ENCODE peak calls at places on chromosomes 16 and 17, in nine cellular contexts. Z is PC-3, D is tibial nerve, L is psoas muscle, M is heart left ventricle, X is uterus, T is A549, O is fibroblast of lung, J is Panc1. R is an unnamed sample.
A peak's percentile ranks its signal among the peaks of the same experiment; 100 is the strongest.

GRCh38 chr17:74219576-74220133 is 6.3 kb downstream of the TTYH2 start:
- DNase-seq in Z (no peak), D (no peak), L (no peak), M (no peak), X (no peak), T (no peak), O (no peak), J (no peak), R (no peak)

GRCh38 chr17:34542700-34543336 is 36.6 kb upstream of the TMEM132E start:
- DNase-seq in Z (peak; percentile 48), D (no peak), L (peak; percentile 24), M (no peak), X (no peak), T (peak; percentile 40), O (peak; percentile 26), J (no peak), R (no peak)

GRCh38 chr16:65024649-65025243 is 97.1 kb downstream of the CDH11 start:
- DNase-seq in Z (no peak), D (no peak), L (no peak), M (no peak), X (no peak), T (no peak), O (no peak), J (no peak), R (no peak)

GRCh38 chr17:72719582-72720493 is 372.6 kb downstream of the SLC39A11 start:
- DNase-seq in Z (no peak), D (no peak), L (no peak), M (no peak), X (no peak), T (no peak), O (peak; percentile 73), J (no peak), R (no peak)

GRCh38 chr17:62933986-62934385 is 32.0 kb upstream of the TANC2 start:
- DNase-seq in Z (no peak), D (no peak), L (no peak), M (no peak), X (no peak), T (no peak), O (no peak), J (no peak), R (no peak)

GRCh38 chr17:53061446-53061845 is 761.3 kb upstream of the KIF2B start:
- DNase-seq in Z (peak; percentile 29), D (no peak), L (no peak), M (no peak), X (no peak), T (no peak), O (no peak), J (no peak), R (no peak)

GRCh38 chr17:62727916-62728672 is 80.0 kb downstream of the MARCHF10 start:
- DNase-seq in Z (peak; percentile 24), D (no peak), L (no peak), M (no peak), X (no peak), T (no peak), O (no peak), J (no peak), R (no peak)

GRCh38 chr16:85227924-85228462 is 115.7 kb upstream of the CIBAR2 start:
- DNase-seq in Z (no peak), D (no peak), L (no peak), M (no peak), X (peak; percentile 61), T (no peak), O (peak; percentile 66), J (no peak), R (no peak)

GRCh38 chr17:73534575-73534940 is 109.7 kb downstream of the SDK2 start:
- DNase-seq in Z (no peak), D (no peak), L (no peak), M (no peak), X (no peak), T (no peak), O (no peak), J (no peak), R (no peak)

GRCh38 chr16:16782153-16782552 is 403.2 kb downstream of the NPIPA7 start:
- DNase-seq in Z (no peak), D (no peak), L (no peak), M (no peak), X (no peak), T (no peak), O (no peak), J (no peak), R (no peak)

GRCh38 chr16:24858219-24859041 is 12.7 kb downstream of the SLC5A11 start:
- DNase-seq in Z (peak; percentile 57), D (no peak), L (peak; percentile 23), M (peak; percentile 45), X (peak; percentile 31), T (peak; percentile 62), O (peak; percentile 59), J (no peak), R (no peak)

GRCh38 chr16:12524658-12525057 is 279.0 kb downstream of the CPPED1 start:
- DNase-seq in Z (no peak), D (no peak), L (no peak), M (no peak), X (no peak), T (no peak), O (no peak), J (no peak), R (no peak)

GRCh38 chr17:40340880-40341807 is 23.4 kb downstream of the GJD3 start:
- DNase-seq in Z (peak; percentile 74), D (peak; percentile 85), L (peak; percentile 95), M (peak; percentile 94), X (peak; percentile 89), T (peak; percentile 92), O (peak; percentile 62), J (peak; percentile 33), R (peak; percentile 95)

GRCh38 chr17:32142857-32143524 is 689 bp downstream of the RHOT1 start:
- DNase-seq in Z (peak; percentile 75), D (peak; percentile 16), L (peak; percentile 58), M (peak; percentile 49), X (no peak), T (peak; percentile 64), O (peak; percentile 75), J (no peak), R (peak; percentile 84)

DNA sequence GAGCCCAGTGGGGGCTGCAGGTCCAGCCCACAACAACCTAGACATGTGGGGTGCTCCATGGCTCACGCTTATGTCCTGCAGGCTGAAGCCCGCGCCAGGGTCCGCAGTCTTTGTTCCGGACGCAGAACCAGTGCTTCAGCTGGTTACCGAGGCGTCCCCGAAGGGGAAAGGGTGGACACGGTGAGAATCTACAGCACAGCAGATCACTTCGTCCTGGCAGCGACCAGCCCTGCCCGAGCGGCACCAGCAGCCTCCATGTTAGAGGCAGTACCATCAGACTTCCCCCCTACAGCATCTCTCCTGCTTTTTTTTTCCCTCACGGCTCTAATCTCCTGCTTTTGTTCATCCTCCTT is 1736.4 kb downstream of the TP53TG3F start:
- DNase-seq in Z (no peak), D (no peak), L (no peak), M (no peak), X (no peak), T (no peak), O (no peak), J (no peak), R (peak; percentile 67)
- H3K9me3 ChIP-seq in Z (no peaks in the 10 kb centered on the region), D (no peaks in the 10 kb centered on the region), L (no peaks in the 10 kb centered on the region), M (no peaks in the 10 kb centered on the region), X (no peaks in the 10 kb centered on the region), T (no peaks in the 10 kb centered on the region), O (no peaks in the 10 kb centered on the region), J (no peaks in the 10 kb centered on the region), R (no peaks in the 10 kb centered on the region)

GRCh38 chr17:81246343-81246670 is 7.2 kb downstream of the NDUFAF8 start:
- DNase-seq in Z (no peak), D (no peak), L (peak; percentile 15), M (no peak), X (no peak), T (no peak), O (no peak), J (no peak), R (no peak)

GRCh38 chr17:81247339-81247990 is 8.3 kb downstream of the NDUFAF8 start:
- DNase-seq in Z (no peak), D (no peak), L (no peak), M (no peak), X (no peak), T (no peak), O (no peak), J (no peak), R (no peak)

GRCh38 chr17:81245665-81246342 is 6.7 kb downstream of the NDUFAF8 start:
- DNase-seq in Z (no peak), D (no peak), L (peak; percentile 19), M (no peak), X (no peak), T (no peak), O (no peak), J (no peak), R (peak; percentile 76)

GRCh38 chr17:81245024-81245664 is 6.0 kb downstream of the NDUFAF8 start:
- DNase-seq in Z (peak; percentile 18), D (no peak), L (peak; percentile 10), M (no peak), X (no peak), T (no peak), O (no peak), J (no peak), R (no peak)

DNA sequence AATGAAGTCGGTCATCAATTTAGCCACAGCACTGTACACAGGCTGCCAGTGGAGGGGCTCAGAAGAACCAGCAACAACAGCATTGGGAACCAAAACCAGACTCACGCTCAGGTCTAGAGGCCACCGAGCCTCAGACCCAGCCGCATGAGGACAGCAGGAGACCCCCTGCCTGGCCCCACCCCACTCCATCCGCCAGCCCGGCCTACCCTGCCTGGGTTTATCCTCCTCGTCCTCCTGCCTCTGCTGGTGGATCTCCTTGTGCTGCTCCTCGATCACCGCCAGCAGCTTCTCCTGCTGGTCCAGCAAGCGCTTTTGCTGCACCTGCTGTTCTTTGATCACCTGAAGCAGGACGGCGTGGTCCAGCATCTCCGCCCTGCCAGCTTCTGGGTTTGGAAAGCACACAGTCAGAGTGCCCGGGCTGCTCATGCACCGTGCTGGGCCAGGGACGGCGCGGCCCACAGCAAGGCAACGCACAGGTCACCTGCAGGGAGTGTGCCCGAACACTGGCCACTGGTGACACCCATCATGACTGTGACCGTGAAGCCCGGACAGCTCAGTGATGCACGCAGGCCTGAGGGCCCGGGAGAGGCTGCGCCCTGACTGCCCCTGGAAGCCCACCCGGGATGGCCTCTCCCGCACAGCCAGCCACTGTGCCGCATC is 7.7 kb downstream of the NDUFAF8 start:
- DNase-seq in Z (no peak), D (no peak), L (peak; percentile 11), M (no peak), X (no peak), T (no peak), O (no peak), J (no peak), R (peak; percentile 61)
- H3K4me1 ChIP-seq in Z (no peaks in the 10 kb centered on the region), D (no peaks in the 10 kb centered on the region), L (no peaks in the 10 kb centered on the region), M (no peaks in the 10 kb centered on the region), X (no peaks in the 10 kb centered on the region), T (no peaks in the 10 kb centered on the region), O (peaks cover 2% of the 10 kb centered on the region), J (peaks cover 28% of the 10 kb centered on the region), R (peaks cover 2% of the 10 kb centered on the region)

DNA sequence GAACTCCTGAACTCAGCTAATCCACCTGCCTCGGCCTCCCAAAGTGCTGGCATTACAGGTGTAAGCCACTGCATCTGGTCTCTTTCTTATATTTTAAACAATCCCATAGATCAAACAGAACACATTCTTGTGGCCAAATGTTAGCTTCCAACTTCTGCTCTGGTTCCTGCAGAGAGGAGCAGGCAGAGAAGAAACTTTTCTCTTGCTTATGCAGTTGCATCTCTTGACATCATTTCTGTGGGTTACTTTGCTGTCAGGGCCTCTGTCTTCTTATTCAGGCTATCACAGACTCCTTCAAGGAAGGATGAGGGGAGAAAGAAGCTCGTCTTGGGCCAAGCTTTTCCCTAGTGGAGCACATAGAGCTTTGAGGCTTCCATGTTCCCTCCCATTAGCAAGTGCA is 7.8 kb downstream of the HSD17B2 start:
- DNase-seq in Z (no peak), D (no peak), L (no peak), M (no peak), X (no peak), T (no peak), O (no peak), J (no peak), R (no peak)
- H3K9me3 ChIP-seq in Z (no peaks in the 10 kb centered on the region), D (no peaks in the 10 kb centered on the region), L (no peaks in the 10 kb centered on the region), M (no peaks in the 10 kb centered on the region), X (no peaks in the 10 kb centered on the region), T (no peaks in the 10 kb centered on the region), O (no peaks in the 10 kb centered on the region), J (no peaks in the 10 kb centered on the region), R (no peaks in the 10 kb centered on the region)

GRCh38 chr17:49730787-49731441 is 23.1 kb upstream of the SLC35B1 start:
- DNase-seq in Z (no peak), D (no peak), L (no peak), M (no peak), X (no peak), T (no peak), O (no peak), J (no peak), R (no peak)
- H3K4me1 ChIP-seq in Z (no peaks in the 10 kb centered on the region), D (no peaks in the 10 kb centered on the region), L (peaks cover 26% of the 10 kb centered on the region), M (peaks cover 36% of the 10 kb centered on the region), X (peaks cover 11% of the 10 kb centered on the region), T (no peaks in the 10 kb centered on the region), O (peaks cover 2% of the 10 kb centered on the region), J (no peaks in the 10 kb centered on the region), R (peaks cover 44% of the 10 kb centered on the region)

R was measured in left lung.